ENCODE peak calls at places on chromosomes 3 and 15, in ten cellular contexts. L is left lung; F is naive thymus-derived CD4-positive, alpha-beta T cell; M is PC-3; X is pancreas; G is right lobe of liver; O is aorta; A is foreskin keratinocyte; S is lung; B is IMR-90. Y is an unnamed sample.

GRCh38 chr3:185727873-185728272 is 97.0 kb downstream of the IGF2BP2 start:
- ATAC-seq in O (no peak), F (no peak), S (no peak), M (peak; percentile 62), L (no peak), A (peak; percentile 93), G (no peak), X (no peak), B (no peak), Y (no peak)

GRCh38 chr15:94327356-94327936 is 96.1 kb downstream of the MCTP2 start:
- ATAC-seq in A (peak; percentile 51), L (peak; percentile 52), O (no peak), M (no peak), F (no peak), B (peak; percentile 72), X (no peak), G (peak; percentile 62), S (no peak), Y (no peak)

GRCh38 chr3:138854204-138854603 is 19.5 kb upstream of the PIK3CB start:
- ATAC-seq in O (no peak), A (peak; percentile 76), G (no peak), X (no peak), S (no peak), L (no peak), B (no peak), F (no peak), M (no peak), Y (no peak)

GRCh38 chr15:92305342-92305741 is 88.3 kb upstream of the ST8SIA2 start:
- ATAC-seq in A (no peak), L (no peak), M (no peak), B (no peak), F (no peak), O (no peak), X (no peak), S (no peak), G (no peak), Y (no peak)

GRCh38 chr3:53464424-53464823 is 30.0 kb upstream of the CACNA1D start:
- ATAC-seq in A (peak; percentile 54), X (no peak), B (no peak), S (no peak), F (no peak), O (no peak), M (peak; percentile 70), G (peak; percentile 98), L (no peak), Y (no peak)

GRCh38 chr3:134754768-134755559 is 40.1 kb upstream of the EPHB1 start:
- ATAC-seq in A (peak; percentile 89), F (no peak), M (peak; percentile 61), B (peak; percentile 98), G (peak; percentile 83), X (no peak), L (peak; percentile 89), S (no peak), O (peak; percentile 36), Y (peak; percentile 39)

GRCh38 chr3:31841515-31841914 is 139.5 kb downstream of the OSBPL10 start:
- ATAC-seq in G (no peak), X (no peak), L (no peak), B (no peak), O (no peak), F (no peak), S (no peak), M (no peak), A (no peak), Y (no peak)

GRCh38 chr3:152301745-152302181 is 33.0 kb downstream of the MBNL1 start:
- ATAC-seq in A (no peak), M (no peak), G (peak; percentile 4), B (no peak), X (no peak), S (no peak), F (no peak), L (no peak), O (peak; percentile 26), Y (peak; percentile 29)

GRCh38 chr3:168187233-168187632 is 91.5 kb upstream of the GOLIM4 start:
- ATAC-seq in L (no peak), F (no peak), O (no peak), B (no peak), X (no peak), A (no peak), G (peak; percentile 63), S (no peak), M (no peak), Y (no peak)

GRCh38 chr3:189334064-189334920 is 162.5 kb downstream of the TPRG1 start:
- ATAC-seq in O (no peak), L (peak; percentile 81), B (no peak), F (peak; percentile 20), G (no peak), A (peak; percentile 97), X (no peak), S (peak; percentile 19), M (peak; percentile 92), Y (no peak)

GRCh38 chr3:111810909-111811308 is 48.2 kb upstream of the PHLDB2 start:
- ATAC-seq in A (peak; percentile 96), M (peak; percentile 80), O (no peak), F (no peak), X (no peak), S (peak; percentile 45), B (peak; percentile 71), L (no peak), G (no peak), Y (no peak)

GRCh38 chr3:44960387-44961026 is 15.5 kb downstream of the ZDHHC3 start:
- ATAC-seq in B (peak; percentile 25), F (no peak), A (no peak), L (no peak), M (no peak), O (no peak), X (no peak), G (no peak), S (no peak), Y (no peak)

GRCh38 chr3:80998022-80998421 is 763.4 kb downstream of the GBE1 start:
- ATAC-seq in S (no peak), L (no peak), O (no peak), X (no peak), F (no peak), M (no peak), B (no peak), A (no peak), G (peak; percentile 14), Y (no peak)

GRCh38 chr15:58292761-58293175 is 139.0 kb upstream of the LIPC start:
- ATAC-seq in G (no peak), S (no peak), M (no peak), O (no peak), L (no peak), A (no peak), B (no peak), X (no peak), F (no peak), Y (no peak)

GRCh38 chr3:177343122-177343521 is 145.8 kb upstream of the TBL1XR1 start:
- ATAC-seq in A (no peak), M (no peak), O (no peak), L (no peak), B (no peak), G (no peak), F (no peak), X (no peak), S (no peak), Y (no peak)

GRCh38 chr3:172905480-172905850 is 154.9 kb downstream of the ECT2 start:
- ATAC-seq in M (no peak), G (no peak), X (no peak), F (no peak), B (no peak), A (no peak), S (no peak), O (no peak), L (no peak), Y (no peak)

GRCh38 chr3:196115678-196116083 is 33.8 kb upstream of the TFRC start:
- ATAC-seq in X (no peak), O (no peak), A (no peak), M (no peak), S (no peak), B (no peak), L (no peak), G (no peak), F (peak; percentile 31), Y (no peak)

GRCh38 chr3:129004639-129005295 is 3.7 kb downstream of the EFCC1 start:
- ATAC-seq in X (no peak), O (no peak), B (no peak), G (no peak), S (no peak), F (no peak), L (no peak), A (no peak), M (no peak), Y (no peak)
- H3K4me1 ChIP-seq in X (no peaks in the 10 kb centered on the region), O (no peaks in the 10 kb centered on the region), B (peaks cover 12% of the 10 kb centered on the region), G (no peaks in the 10 kb centered on the region), S (peaks cover 29% of the 10 kb centered on the region), F (peaks cover 22% of the 10 kb centered on the region), L (peaks cover 24% of the 10 kb centered on the region), A (no peaks in the 10 kb centered on the region), M (no peaks in the 10 kb centered on the region), Y (no peaks in the 10 kb centered on the region)

GRCh38 chr3:62180514-62180913 is 192.8 kb downstream of the FEZF2 start:
- ATAC-seq in G (no peak), F (no peak), B (no peak), X (no peak), S (no peak), M (no peak), A (no peak), O (no peak), L (no peak), Y (no peak)

GRCh38 chr3:62174116-62174515 is 199.2 kb downstream of the FEZF2 start:
- ATAC-seq in S (no peak), O (no peak), G (no peak), M (no peak), L (no peak), F (no peak), A (no peak), B (no peak), X (no peak), Y (no peak)

GRCh38 chr3:62178739-62179600 is 194.4 kb downstream of the FEZF2 start:
- ATAC-seq in A (no peak), M (no peak), G (no peak), L (no peak), F (no peak), O (no peak), X (no peak), S (no peak), B (no peak), Y (no peak)

GRCh38 chr3:62175161-62175560 is 198.2 kb downstream of the FEZF2 start:
- ATAC-seq in X (no peak), B (no peak), M (no peak), S (no peak), O (no peak), G (no peak), F (no peak), L (no peak), A (no peak), Y (no peak)

GRCh38 chr3:62178032-62178431 is 195.3 kb downstream of the FEZF2 start:
- ATAC-seq in M (no peak), S (no peak), X (no peak), B (no peak), L (no peak), A (no peak), O (no peak), F (no peak), G (no peak), Y (no peak)
- H3K27ac ChIP-seq in M (no peak overlapping the region), S (no peak overlapping the region), X (no peak overlapping the region), B (no peak overlapping the region), L (no peak overlapping the region), A (no peak overlapping the region), O (no peak overlapping the region), F (no peak overlapping the region), G (no peak overlapping the region), Y (no peak overlapping the region)

GRCh38 chr15:89781055-89781454 is 4.9 kb downstream of the MESP2 start:
- ATAC-seq in M (peak; percentile 25), L (no peak), X (no peak), G (no peak), O (no peak), S (no peak), B (no peak), F (peak; percentile 69), A (peak; percentile 59), Y (no peak)
- H3K4me1 ChIP-seq in M (peaks cover 79% of the 10 kb centered on the region), L (peaks cover 3% of the 10 kb centered on the region), X (peaks cover 13% of the 10 kb centered on the region), G (no peaks in the 10 kb centered on the region), O (no peaks in the 10 kb centered on the region), S (peaks cover 3% of the 10 kb centered on the region), B (peaks cover 13% of the 10 kb centered on the region), F (no peaks in the 10 kb centered on the region), A (peaks cover 29% of the 10 kb centered on the region), Y (peaks cover 7% of the 10 kb centered on the region)

GRCh38 chr15:68631621-68632051 is 52.8 kb downstream of the CORO2B start:
- ATAC-seq in B (no peak), S (no peak), G (no peak), X (no peak), O (no peak), L (no peak), M (no peak), F (no peak), A (no peak), Y (no peak)
- H3K27ac ChIP-seq in B (no peak overlapping the region), S (no peak overlapping the region), G (no peak overlapping the region), X (no peak overlapping the region), O (no peak overlapping the region), L (no peak overlapping the region), M (no peak overlapping the region), F (no peak overlapping the region), A (no peak overlapping the region), Y (no peak overlapping the region)